ENCODE peak calls at places on chromosomes 7 and 10, in six cellular contexts. A, H, T, R, X and Y are unnamed samples. For H3K4me1, the result is how much of the 10 kb centered on the place peaks cover.

GRCh38 chr7:66419210-66419609 is 209.5 kb upstream of the KCTD7 start:
- DNase-seq in X (no peak), T (no peak), H (no peak), R (no peak), A (no peak), Y (no peak)

GRCh38 chr10:123509338-123509737 is 156.8 kb upstream of the GPR26 start:
- DNase-seq in R (no peak), A (no peak), X (peak), H (no peak), T (no peak), Y (no peak)

GRCh38 chr10:30435068-30435422 is 1.1 kb downstream of the MAP3K8 start:
- DNase-seq in A (peak), X (no peak), H (peak), R (no peak), T (no peak), Y (peak)

GRCh38 chr10:27240212-27240890 is at the start of gene ACBD5:
- DNase-seq in T (peak), R (peak), H (peak), A (peak), X (peak), Y (peak)

GRCh38 chr10:98226508-98227144 is 41.4 kb downstream of the LOXL4 start:
- DNase-seq in H (no peak), R (no peak), T (no peak), A (no peak), X (no peak), Y (no peak)

GRCh38 chr7:83681200-83681599 is 32.3 kb upstream of the SEMA3E start:
- DNase-seq in X (no peak), T (no peak), H (no peak), R (no peak), A (no peak), Y (no peak)

GRCh38 chr7:41107938-41108448 is 594.9 kb downstream of the INHBA start:
- DNase-seq in R (no peak), A (no peak), X (no peak), T (no peak), H (no peak), Y (no peak)

GRCh38 chr7:131574741-131575140 is 18.3 kb upstream of the PODXL start:
- DNase-seq in A (no peak), H (no peak), T (no peak), X (no peak), R (no peak), Y (no peak)

GRCh38 chr7:134660961-134661376 is 14.3 kb downstream of the BPGM start:
- DNase-seq in A (no peak), R (no peak), X (no peak), T (no peak), H (no peak), Y (no peak)

GRCh38 chr10:533611-534566 is 155.6 kb downstream of the DIP2C start:
- DNase-seq in H (no peak), R (no peak), X (peak), A (peak), T (no peak), Y (no peak)

GRCh38 chr7:24971333-24972165 is 8.4 kb downstream of the OSBPL3 start:
- DNase-seq in H (no peak), T (peak), R (no peak), A (no peak), X (no peak), Y (no peak)

GRCh38 chr7:101121996-101122932 is 4.6 kb upstream of the SERPINE1 start:
- DNase-seq in H (peak), R (peak), T (no peak), X (peak), A (peak), Y (peak)

GRCh38 chr7:96067321-96067720 is 254.6 kb downstream of the SLC25A13 start:
- DNase-seq in A (no peak), X (no peak), T (no peak), H (no peak), R (no peak), Y (no peak)

GRCh38 chr10:100742936-100743335 is 2.4 kb upstream of the PAX2 start:
- DNase-seq in R (no peak), T (no peak), X (no peak), A (no peak), H (no peak), Y (no peak)

GRCh38 chr7:73342645-73343044 is 14.7 kb downstream of the FKBP6 start:
- DNase-seq in R (no peak), T (peak), X (no peak), H (no peak), A (no peak), Y (no peak)

GRCh38 chr10:92914478-92915066 is 66.3 kb downstream of the EXOC6 start:
- DNase-seq in A (peak), H (no peak), R (no peak), T (peak), X (no peak), Y (no peak)

GRCh38 chr10:123748711-123749110 is 82.6 kb downstream of the GPR26 start:
- DNase-seq in A (no peak), X (peak), R (no peak), T (no peak), H (no peak), Y (no peak)

GRCh38 chr7:28187012-28187411 is 6.4 kb upstream of the JAZF1 start:
- DNase-seq in A (no peak), T (no peak), X (no peak), H (no peak), R (no peak), Y (no peak)

GRCh38 chr7:132782777-132783633 is 206.7 kb upstream of the PLXNA4 start:
- DNase-seq in A (no peak), T (no peak), R (no peak), H (no peak), X (no peak), Y (no peak)

GRCh38 chr7:158432369-158433270 is 155.0 kb downstream of the PTPRN2 start:
- DNase-seq in H (no peak), R (no peak), A (no peak), X (no peak), T (peak), Y (no peak)

GRCh38 chr10:100562806-100563293 is 27.1 kb downstream of the HIF1AN start:
- DNase-seq in X (no peak), T (peak), R (no peak), A (no peak), H (no peak), Y (no peak)

GRCh38 chr7:143910473-143911248 is 8.7 kb upstream of the TCAF1 start:
- DNase-seq in R (no peak), A (no peak), T (no peak), H (no peak), X (no peak), Y (no peak)

GRCh38 chr7:70774895-70775527 is 356.9 kb upstream of the GALNT17 start:
- DNase-seq in T (no peak), X (no peak), H (no peak), A (no peak), R (no peak), Y (no peak)

GRCh38 chr7:128914566-128915151 is 4.2 kb upstream of the KCP start:
- DNase-seq in A (no peak), H (no peak), R (no peak), X (no peak), T (peak), Y (peak)

GRCh38 chr7:76310102-76310957 is 7.9 kb downstream of the HSPB1 start:
- DNase-seq in X (no peak), R (no peak), A (no peak), H (no peak), T (peak), Y (no peak)

GRCh38 chr7:14016950-14017349 is 27.5 kb upstream of the ETV1 start:
- DNase-seq in X (no peak), A (no peak), T (no peak), H (no peak), R (no peak), Y (no peak)

GRCh38 chr10:46247808-46248569 is 38.8 kb upstream of the ANTXRL start:
- DNase-seq in H (peak), R (no peak), A (peak), T (peak), X (peak), Y (peak)

GRCh38 chr10:23293145-23293724 is 51.4 kb downstream of the C10orf67 start:
- DNase-seq in H (no peak), R (no peak), X (no peak), T (peak), A (no peak), Y (no peak)

GRCh38 chr7:149459540-149460433 is 1.1 kb downstream of the ZNF777 start:
- DNase-seq in R (no peak), T (peak), A (no peak), H (no peak), X (no peak), Y (no peak)

GRCh38 chr10:114184276-114184675 is 5.1 kb downstream of the TDRD1 start:
- DNase-seq in T (no peak), X (no peak), R (no peak), H (no peak), A (no peak), Y (no peak)

GRCh38 chr10:124588736-124589451 is 127.3 kb downstream of the LHPP start:
- DNase-seq in T (no peak), H (peak), A (peak), R (no peak), X (no peak), Y (no peak)

GRCh38 chr7:137685439-137686164 is 161.2 kb downstream of the DGKI start:
- DNase-seq in T (no peak), R (no peak), H (no peak), X (no peak), A (no peak), Y (no peak)

GRCh38 chr10:133474027-133474426 is 20.3 kb downstream of the SCART1 start:
- DNase-seq in X (no peak), T (no peak), H (no peak), A (no peak), R (no peak), Y (no peak)

GRCh38 chr7:132557489-132558044 is 18.7 kb downstream of the PLXNA4 start:
- DNase-seq in T (no peak), R (no peak), A (no peak), X (no peak), H (no peak), Y (no peak)

GRCh38 chr7:65953890-65954289 is 28.1 kb downstream of the GUSB start:
- DNase-seq in T (no peak), A (no peak), H (no peak), X (peak), R (no peak), Y (no peak)

GRCh38 chr10:101749033-101749432 is 26.9 kb downstream of the FGF8 start:
- DNase-seq in A (no peak), T (no peak), R (no peak), X (no peak), H (no peak), Y (no peak)

GRCh38 chr10:75121322-75121721 is 9.9 kb downstream of the SAMD8 start:
- DNase-seq in H (no peak), X (no peak), T (no peak), R (no peak), A (no peak), Y (no peak)

GRCh38 chr7:30845426-30846135 is 66.1 kb upstream of the AQP1 start:
- DNase-seq in H (peak), R (no peak), A (peak), X (peak), T (no peak), Y (no peak)

GRCh38 chr7:22723171-22723601 is 3.8 kb upstream of the IL6 start:
- DNase-seq in X (no peak), T (no peak), H (peak), R (peak), A (peak), Y (peak)
- H3K4me3 ChIP-seq in X (no peak), T (no peak), H (peak), R (peak), A (no peak), Y (peak)

GRCh38 chr10:110042891-110043290 is 35.1 kb downstream of the ADD3 start:
- DNase-seq in R (no peak), X (no peak), T (no peak), H (no peak), A (no peak), Y (no peak)

GRCh38 chr10:110040767-110041478 is 33.1 kb downstream of the ADD3 start:
- DNase-seq in R (no peak), H (no peak), X (no peak), A (no peak), T (no peak), Y (no peak)

GRCh38 chr10:110042181-110042580 is 34.4 kb downstream of the ADD3 start:
- DNase-seq in A (no peak), H (no peak), T (no peak), X (no peak), R (no peak), Y (no peak)

GRCh38 chr10:110041479-110041829 is 33.7 kb downstream of the ADD3 start:
- DNase-seq in R (no peak), T (no peak), H (no peak), X (no peak), A (no peak), Y (no peak)

DNA sequence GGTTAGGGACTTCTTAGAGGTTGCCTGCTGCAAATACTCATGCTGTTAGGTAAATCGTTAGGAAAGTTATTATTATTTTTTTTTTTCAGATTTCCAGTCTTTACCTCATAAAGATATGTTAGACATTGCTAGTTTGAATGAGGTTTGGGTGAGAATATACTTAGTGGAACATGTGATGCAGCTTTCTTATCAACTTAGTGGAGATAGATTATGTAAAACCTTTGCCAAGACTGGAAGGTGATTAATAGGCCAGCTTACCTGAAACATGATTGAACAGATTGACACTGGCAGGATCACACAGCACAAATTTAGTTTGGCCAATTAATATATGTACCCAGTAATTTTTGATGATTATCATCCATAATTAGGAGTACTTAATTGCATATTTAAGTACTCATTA is 32.3 kb downstream of the ADD3 start:
- DNase-seq in H (no peak), A (no peak), R (no peak), X (no peak), T (no peak), Y (no peak)
- H3K4me1 ChIP-seq in H (half or more), A (under half), R (under half), X (under half), T (under half), Y (under half)

DNA sequence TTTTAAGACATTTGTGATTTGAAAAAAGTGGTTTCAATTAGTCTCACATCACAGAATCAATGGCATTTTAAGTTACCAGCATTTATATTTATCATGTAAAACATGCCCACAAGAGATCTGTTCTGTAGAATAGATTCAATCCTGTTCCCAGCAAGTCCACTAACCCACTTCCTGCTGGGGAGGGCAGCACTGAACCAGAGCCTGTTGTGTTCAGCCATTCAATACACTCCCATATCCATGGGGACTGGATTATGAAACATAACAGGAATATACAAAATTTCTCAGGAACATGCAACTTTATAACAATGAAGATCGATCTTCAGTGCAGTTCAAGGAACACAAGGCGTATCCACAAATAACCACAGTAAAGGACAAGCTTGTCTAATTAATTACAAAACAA is 24.4 kb upstream of the ANK3 start:
- DNase-seq in A (no peak), H (no peak), T (no peak), R (no peak), X (no peak), Y (no peak)
- TF ChIP-seq CTCF in A (no peak), H (no peak), T (peak), R (no peak), X (no peak), Y (no peak)

GRCh38 chr7:5494683-5495561 is 71.3 kb upstream of the TNRC18 start:
- DNase-seq in T (peak), A (peak), X (peak), R (no peak), H (peak), Y (peak)
- H3K4me3 ChIP-seq in T (no peak), A (peak), X (peak), R (peak), H (peak), Y (peak)

DNA sequence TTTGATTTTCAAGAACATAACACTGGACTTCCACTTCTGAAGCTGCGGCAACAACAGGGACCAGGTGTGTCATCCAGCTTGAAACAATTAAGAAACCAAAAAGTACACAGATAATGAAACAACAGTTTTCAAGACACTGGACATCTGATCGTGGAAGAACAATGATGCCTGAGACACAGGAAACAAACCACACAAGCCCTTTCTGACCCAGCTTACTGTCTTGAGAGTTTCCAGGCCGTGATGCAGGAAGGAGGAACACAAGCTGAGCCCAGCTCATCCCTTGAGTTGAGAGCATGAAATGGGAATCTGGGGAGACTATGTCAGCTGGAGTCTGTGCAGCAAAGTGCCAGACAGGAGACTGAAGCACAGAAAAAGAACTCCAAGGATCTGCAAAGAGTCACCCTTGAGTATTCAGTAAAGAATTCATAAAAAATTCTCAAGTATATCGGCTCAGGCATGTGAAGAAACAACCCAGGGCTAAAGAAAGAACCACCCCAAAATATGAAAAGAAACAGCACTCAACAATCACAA is 91.6 kb downstream of the RNF32 start:
- DNase-seq in T (no peak), X (no peak), R (no peak), H (no peak), A (no peak), Y (no peak)
- H3K4me1 ChIP-seq in T (under half), X (under half), R (under half), H (under half), A (under half), Y (under half)

GRCh38 chr10:79438021-79438698 is 7.3 kb downstream of the ZCCHC24 start:
- DNase-seq in R (no peak), H (no peak), X (peak), A (no peak), T (no peak), Y (no peak)
- TF ChIP-seq CTCF in R (peak), H (peak), X (no peak), A (no peak), T (peak), Y (no peak)

GRCh38 chr10:13893926-13894325 is 307.2 kb downstream of the PRPF18 start:
- DNase-seq in R (no peak), X (no peak), T (peak), H (no peak), A (no peak), Y (no peak)

GRCh38 chr10:13890233-13890616 is 303.5 kb downstream of the PRPF18 start:
- DNase-seq in A (no peak), H (no peak), R (no peak), T (no peak), X (no peak), Y (peak)

GRCh38 chr10:13890617-13891541 is 304.1 kb downstream of the PRPF18 start:
- DNase-seq in T (peak), A (peak), H (no peak), X (no peak), R (no peak), Y (peak)

GRCh38 chr10:13892871-13893270 is 306.1 kb downstream of the PRPF18 start:
- DNase-seq in R (no peak), A (no peak), H (no peak), T (no peak), X (no peak), Y (peak)

GRCh38 chr10:13891542-13892431 is 305.0 kb downstream of the PRPF18 start:
- DNase-seq in R (no peak), A (peak), X (peak), T (peak), H (peak), Y (peak)
- H3K4me3 ChIP-seq in R (peak), A (peak), X (peak), T (peak), H (peak), Y (peak)

GRCh38 chr7:45035909-45036308 is 35.9 kb downstream of the CCM2 start:
- DNase-seq in H (no peak), T (no peak), R (no peak), X (no peak), A (no peak), Y (no peak)
- H3K4me1 ChIP-seq in H (under half), T (under half), R (under half), X (half or more), A (under half), Y (under half)

DNA sequence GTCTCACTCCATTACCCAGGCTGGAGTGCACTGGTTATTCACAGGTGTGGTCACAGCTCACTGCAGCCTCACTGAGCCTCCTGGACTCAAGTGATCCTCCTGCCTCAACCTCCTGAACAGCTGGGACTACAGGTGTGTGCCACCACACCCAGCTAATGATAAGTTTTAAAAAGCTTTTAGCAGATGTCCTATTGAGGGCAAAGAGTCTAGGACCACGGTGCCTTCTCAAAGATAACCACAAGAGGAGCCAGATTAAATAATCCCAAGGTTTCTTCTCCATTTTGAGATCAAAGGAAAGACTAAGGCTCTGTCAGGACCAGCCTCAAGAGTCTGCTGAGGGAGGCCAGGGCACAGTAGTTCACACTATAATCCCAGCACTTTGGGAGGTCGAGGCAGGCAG is 4.7 kb downstream of the ATP5MF start:
- DNase-seq in T (no peak), H (no peak), X (no peak), R (no peak), A (no peak), Y (no peak)
- TF ChIP-seq CTCF in T (no peak), H (no peak), X (no peak), R (no peak), A (no peak), Y (no peak)

DNA sequence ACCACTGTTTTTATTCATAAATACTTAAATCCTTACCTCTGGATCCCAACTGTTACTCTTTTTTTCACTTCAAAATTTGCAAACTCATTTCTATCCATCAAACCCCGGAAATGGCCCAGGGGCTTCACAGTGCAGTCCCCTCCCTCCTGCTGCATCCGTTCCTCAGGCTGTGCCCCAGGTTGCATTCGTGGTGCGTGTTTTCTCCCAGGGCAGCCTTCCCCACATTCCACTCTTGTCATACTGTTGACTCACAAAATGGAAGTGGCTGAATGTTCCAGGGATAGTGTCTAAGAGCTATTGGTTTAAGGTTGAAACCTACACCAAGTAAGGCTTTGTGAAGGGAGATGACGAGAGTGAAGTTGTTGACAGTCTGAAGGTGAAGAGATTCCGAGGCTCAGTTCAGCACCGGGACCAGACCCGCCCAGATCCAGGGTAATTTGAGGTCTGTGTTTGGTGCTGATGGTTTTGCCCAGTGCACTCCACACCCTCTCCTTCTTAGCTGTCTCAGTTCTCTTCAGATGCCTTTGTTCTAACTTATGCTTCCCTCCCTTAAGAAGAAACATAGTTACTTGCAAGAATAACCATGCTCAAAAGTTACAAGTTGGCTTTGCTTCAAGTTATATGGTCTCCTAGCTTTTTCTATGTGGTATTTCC is 7.7 kb downstream of the INSIG1 start:
- DNase-seq in T (no peak), X (no peak), A (no peak), R (no peak), H (no peak), Y (no peak)
- H3K4me3 ChIP-seq in T (no peak), X (no peak), A (no peak), R (no peak), H (no peak), Y (no peak)